ENCODE peak calls at places on chromosomes 12 and 14, in ten cellular contexts. One of them, this sample, is unnamed. For H3K36me3 and H3K27me3, the result is how much of the 10 kb centered on the place peaks cover.

GRCh38 chr12:58961906-58962305 is 41.6 kb upstream of the LRIG3 start:
- DNase-seq in bronchial epithelial cell: no peak
- DNase-seq in CD4-positive, CD25-positive, alpha-beta regulatory T cell: no peak
- DNase-seq in IMR-90: peak
- DNase-seq in adipocyte: no peak
- DNase-seq in heart left ventricle: no peak
- DNase-seq in lung: no peak
- DNase-seq in brain microvascular endothelial cell: no peak
- DNase-seq in left lung: no peak
- DNase-seq in CD8-positive, alpha-beta memory T cell: no peak
- DNase-seq in this sample: no peak

GRCh38 chr12:96578526-96579125 is 89.2 kb downstream of the CFAP54 start:
- DNase-seq in bronchial epithelial cell: peak
- DNase-seq in CD4-positive, CD25-positive, alpha-beta regulatory T cell: peak
- DNase-seq in IMR-90: peak
- DNase-seq in adipocyte: peak
- DNase-seq in heart left ventricle: no peak
- DNase-seq in lung: no peak
- DNase-seq in brain microvascular endothelial cell: no peak
- DNase-seq in left lung: no peak
- DNase-seq in CD8-positive, alpha-beta memory T cell: no peak
- DNase-seq in this sample: peak

GRCh38 chr12:124993568-124994434 is at the start of gene BRI3BP:
- DNase-seq in bronchial epithelial cell: peak
- DNase-seq in CD4-positive, CD25-positive, alpha-beta regulatory T cell: peak
- DNase-seq in IMR-90: peak
- DNase-seq in adipocyte: peak
- DNase-seq in heart left ventricle: peak
- DNase-seq in lung: peak
- DNase-seq in brain microvascular endothelial cell: peak
- DNase-seq in left lung: peak
- DNase-seq in CD8-positive, alpha-beta memory T cell: peak
- DNase-seq in this sample: no peak

GRCh38 chr12:116135209-116135930 is 142.1 kb downstream of the MED13L start:
- DNase-seq in bronchial epithelial cell: peak
- DNase-seq in CD4-positive, CD25-positive, alpha-beta regulatory T cell: no peak
- DNase-seq in IMR-90: peak
- DNase-seq in adipocyte: peak
- DNase-seq in heart left ventricle: no peak
- DNase-seq in lung: no peak
- DNase-seq in brain microvascular endothelial cell: peak
- DNase-seq in left lung: no peak
- DNase-seq in CD8-positive, alpha-beta memory T cell: no peak
- DNase-seq in this sample: no peak

GRCh38 chr12:28998662-28999120 is 150.4 kb upstream of the FAR2 start:
- DNase-seq in bronchial epithelial cell: peak
- DNase-seq in CD4-positive, CD25-positive, alpha-beta regulatory T cell: no peak
- DNase-seq in IMR-90: peak
- DNase-seq in adipocyte: peak
- DNase-seq in heart left ventricle: no peak
- DNase-seq in lung: no peak
- DNase-seq in brain microvascular endothelial cell: peak
- DNase-seq in left lung: peak
- DNase-seq in CD8-positive, alpha-beta memory T cell: no peak
- DNase-seq in this sample: peak

GRCh38 chr12:32661706-32662105 is 17.4 kb upstream of the DNM1L start:
- DNase-seq in bronchial epithelial cell: no peak
- DNase-seq in CD4-positive, CD25-positive, alpha-beta regulatory T cell: no peak
- DNase-seq in IMR-90: no peak
- DNase-seq in adipocyte: no peak
- DNase-seq in heart left ventricle: no peak
- DNase-seq in lung: no peak
- DNase-seq in brain microvascular endothelial cell: no peak
- DNase-seq in left lung: no peak
- DNase-seq in CD8-positive, alpha-beta memory T cell: no peak
- DNase-seq in this sample: no peak

GRCh38 chr12:63003223-63003819 is 68.4 kb upstream of the PPM1H start:
- DNase-seq in bronchial epithelial cell: no peak
- DNase-seq in CD4-positive, CD25-positive, alpha-beta regulatory T cell: no peak
- DNase-seq in IMR-90: no peak
- DNase-seq in adipocyte: no peak
- DNase-seq in heart left ventricle: no peak
- DNase-seq in lung: no peak
- DNase-seq in brain microvascular endothelial cell: no peak
- DNase-seq in left lung: no peak
- DNase-seq in CD8-positive, alpha-beta memory T cell: no peak
- DNase-seq in this sample: no peak

GRCh38 chr12:4148418-4149056 is 125.0 kb upstream of the CCND2 start:
- DNase-seq in bronchial epithelial cell: no peak
- DNase-seq in CD4-positive, CD25-positive, alpha-beta regulatory T cell: peak
- DNase-seq in IMR-90: no peak
- DNase-seq in adipocyte: no peak
- DNase-seq in heart left ventricle: peak
- DNase-seq in lung: no peak
- DNase-seq in brain microvascular endothelial cell: no peak
- DNase-seq in left lung: peak
- DNase-seq in CD8-positive, alpha-beta memory T cell: peak
- DNase-seq in this sample: no peak

GRCh38 chr12:31756977-31757420 is 28.2 kb upstream of the AMN1 start:
- DNase-seq in bronchial epithelial cell: peak
- DNase-seq in CD4-positive, CD25-positive, alpha-beta regulatory T cell: no peak
- DNase-seq in IMR-90: no peak
- DNase-seq in adipocyte: no peak
- DNase-seq in heart left ventricle: no peak
- DNase-seq in lung: no peak
- DNase-seq in brain microvascular endothelial cell: no peak
- DNase-seq in left lung: no peak
- DNase-seq in CD8-positive, alpha-beta memory T cell: no peak
- DNase-seq in this sample: no peak

GRCh38 chr14:64117671-64118402 is 176.3 kb downstream of the ESR2 start:
- DNase-seq in bronchial epithelial cell: peak
- DNase-seq in CD4-positive, CD25-positive, alpha-beta regulatory T cell: no peak
- DNase-seq in IMR-90: peak
- DNase-seq in adipocyte: no peak
- DNase-seq in heart left ventricle: peak
- DNase-seq in lung: no peak
- DNase-seq in brain microvascular endothelial cell: peak
- DNase-seq in left lung: no peak
- DNase-seq in CD8-positive, alpha-beta memory T cell: no peak
- DNase-seq in this sample: no peak

GRCh38 chr14:64119535-64119934 is 174.6 kb downstream of the ESR2 start:
- DNase-seq in bronchial epithelial cell: no peak
- DNase-seq in CD4-positive, CD25-positive, alpha-beta regulatory T cell: no peak
- DNase-seq in IMR-90: no peak
- DNase-seq in adipocyte: no peak
- DNase-seq in heart left ventricle: no peak
- DNase-seq in lung: no peak
- DNase-seq in brain microvascular endothelial cell: peak
- DNase-seq in left lung: no peak
- DNase-seq in CD8-positive, alpha-beta memory T cell: no peak
- DNase-seq in this sample: no peak

GRCh38 chr14:64115401-64115800 is 178.8 kb downstream of the ESR2 start:
- DNase-seq in bronchial epithelial cell: no peak
- DNase-seq in CD4-positive, CD25-positive, alpha-beta regulatory T cell: no peak
- DNase-seq in IMR-90: no peak
- DNase-seq in adipocyte: no peak
- DNase-seq in heart left ventricle: no peak
- DNase-seq in lung: no peak
- DNase-seq in brain microvascular endothelial cell: no peak
- DNase-seq in left lung: no peak
- DNase-seq in CD8-positive, alpha-beta memory T cell: no peak
- DNase-seq in this sample: no peak

GRCh38 chr14:64114796-64115195 is 179.4 kb downstream of the ESR2 start:
- DNase-seq in bronchial epithelial cell: no peak
- DNase-seq in CD4-positive, CD25-positive, alpha-beta regulatory T cell: no peak
- DNase-seq in IMR-90: no peak
- DNase-seq in adipocyte: no peak
- DNase-seq in heart left ventricle: no peak
- DNase-seq in lung: no peak
- DNase-seq in brain microvascular endothelial cell: no peak
- DNase-seq in left lung: no peak
- DNase-seq in CD8-positive, alpha-beta memory T cell: no peak
- DNase-seq in this sample: no peak

GRCh38 chr14:64118892-64119291 is 175.3 kb downstream of the ESR2 start:
- DNase-seq in bronchial epithelial cell: peak
- DNase-seq in CD4-positive, CD25-positive, alpha-beta regulatory T cell: no peak
- DNase-seq in IMR-90: no peak
- DNase-seq in adipocyte: no peak
- DNase-seq in heart left ventricle: no peak
- DNase-seq in lung: no peak
- DNase-seq in brain microvascular endothelial cell: no peak
- DNase-seq in left lung: no peak
- DNase-seq in CD8-positive, alpha-beta memory T cell: no peak
- DNase-seq in this sample: no peak
- H3K36me3 ChIP-seq in bronchial epithelial cell: under half
- H3K36me3 ChIP-seq in CD4-positive, CD25-positive, alpha-beta regulatory T cell: half or more
- H3K36me3 ChIP-seq in IMR-90: under half
- H3K36me3 ChIP-seq in adipocyte: under half
- H3K36me3 ChIP-seq in heart left ventricle: under half
- H3K36me3 ChIP-seq in lung: under half
- H3K36me3 ChIP-seq in brain microvascular endothelial cell: under half
- H3K36me3 ChIP-seq in left lung: half or more
- H3K36me3 ChIP-seq in CD8-positive, alpha-beta memory T cell: under half
- H3K36me3 ChIP-seq in this sample: under half

GRCh38 chr14:104598039-104598438 is 6.5 kb downstream of the TMEM179 start:
- DNase-seq in bronchial epithelial cell: no peak
- DNase-seq in CD4-positive, CD25-positive, alpha-beta regulatory T cell: no peak
- DNase-seq in IMR-90: no peak
- DNase-seq in adipocyte: no peak
- DNase-seq in heart left ventricle: no peak
- DNase-seq in lung: no peak
- DNase-seq in brain microvascular endothelial cell: no peak
- DNase-seq in left lung: no peak
- DNase-seq in CD8-positive, alpha-beta memory T cell: no peak
- DNase-seq in this sample: no peak

GRCh38 chr14:104598461-104599273 is 5.9 kb downstream of the TMEM179 start:
- DNase-seq in bronchial epithelial cell: no peak
- DNase-seq in CD4-positive, CD25-positive, alpha-beta regulatory T cell: no peak
- DNase-seq in IMR-90: no peak
- DNase-seq in adipocyte: no peak
- DNase-seq in heart left ventricle: peak
- DNase-seq in lung: no peak
- DNase-seq in brain microvascular endothelial cell: no peak
- DNase-seq in left lung: peak
- DNase-seq in CD8-positive, alpha-beta memory T cell: no peak
- DNase-seq in this sample: no peak

GRCh38 chr14:104600805-104601204 is 3.8 kb downstream of the TMEM179 start:
- DNase-seq in bronchial epithelial cell: no peak
- DNase-seq in CD4-positive, CD25-positive, alpha-beta regulatory T cell: no peak
- DNase-seq in IMR-90: no peak
- DNase-seq in adipocyte: no peak
- DNase-seq in heart left ventricle: no peak
- DNase-seq in lung: no peak
- DNase-seq in brain microvascular endothelial cell: no peak
- DNase-seq in left lung: peak
- DNase-seq in CD8-positive, alpha-beta memory T cell: no peak
- DNase-seq in this sample: no peak

GRCh38 chr14:104600141-104600643 is 4.4 kb downstream of the TMEM179 start:
- DNase-seq in bronchial epithelial cell: no peak
- DNase-seq in CD4-positive, CD25-positive, alpha-beta regulatory T cell: no peak
- DNase-seq in IMR-90: no peak
- DNase-seq in adipocyte: no peak
- DNase-seq in heart left ventricle: no peak
- DNase-seq in lung: no peak
- DNase-seq in brain microvascular endothelial cell: no peak
- DNase-seq in left lung: peak
- DNase-seq in CD8-positive, alpha-beta memory T cell: no peak
- DNase-seq in this sample: no peak

DNA sequence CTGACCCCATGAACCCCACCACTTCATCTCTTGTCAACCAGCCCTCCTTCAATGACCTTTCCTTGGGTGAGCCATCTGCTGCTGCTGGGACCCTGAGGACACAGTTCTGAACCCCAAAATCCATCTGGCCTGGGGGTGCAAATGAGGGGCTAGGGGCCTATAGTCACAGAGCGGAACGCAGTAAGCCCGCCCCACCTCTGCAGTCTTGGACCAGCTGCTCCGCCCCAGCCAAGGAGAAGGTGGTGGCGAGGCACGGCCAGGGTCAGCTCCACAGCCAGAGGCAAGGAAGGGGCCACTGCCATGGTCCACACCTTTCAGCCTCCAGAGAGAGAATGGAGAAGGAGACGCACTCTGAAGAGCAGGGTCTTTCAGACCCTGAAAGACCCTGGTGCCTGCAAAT is 5.1 kb downstream of the TMEM179 start:
- DNase-seq in bronchial epithelial cell: no peak
- DNase-seq in CD4-positive, CD25-positive, alpha-beta regulatory T cell: no peak
- DNase-seq in IMR-90: no peak
- DNase-seq in adipocyte: no peak
- DNase-seq in heart left ventricle: no peak
- DNase-seq in lung: no peak
- DNase-seq in brain microvascular endothelial cell: no peak
- DNase-seq in left lung: peak
- DNase-seq in CD8-positive, alpha-beta memory T cell: no peak
- DNase-seq in this sample: no peak
- H3K4me3 ChIP-seq in bronchial epithelial cell: no peak
- H3K4me3 ChIP-seq in CD4-positive, CD25-positive, alpha-beta regulatory T cell: no peak
- H3K4me3 ChIP-seq in IMR-90: no peak
- H3K4me3 ChIP-seq in adipocyte: no peak
- H3K4me3 ChIP-seq in heart left ventricle: no peak
- H3K4me3 ChIP-seq in lung: no peak
- H3K4me3 ChIP-seq in brain microvascular endothelial cell: no peak
- H3K4me3 ChIP-seq in left lung: no peak
- H3K4me3 ChIP-seq in CD8-positive, alpha-beta memory T cell: no peak
- H3K4me3 ChIP-seq in this sample: no peak

DNA sequence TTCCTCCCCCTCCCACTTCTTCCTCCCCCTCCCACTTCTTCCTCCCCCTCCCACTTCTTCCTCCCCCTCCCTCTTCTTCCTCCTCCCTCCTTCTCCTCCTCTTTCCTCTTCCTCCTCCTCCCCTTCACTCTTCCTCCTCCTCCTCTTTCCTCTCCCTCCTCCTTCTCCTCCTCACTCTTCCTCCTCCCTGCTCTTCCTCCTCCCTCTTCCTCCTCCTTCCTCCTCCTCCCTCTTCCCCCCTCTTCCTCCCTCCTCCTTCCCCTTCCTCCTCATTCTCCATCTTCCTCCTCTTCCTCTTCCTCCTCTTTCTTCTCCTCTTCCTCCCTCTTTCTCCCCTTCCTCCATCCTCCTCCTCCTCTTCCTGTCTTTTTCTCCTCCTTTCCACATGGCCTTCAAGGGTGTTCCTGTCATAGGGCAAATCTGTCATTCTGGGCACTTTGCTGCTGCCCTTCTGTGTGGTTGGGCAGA is 111.4 kb downstream of the PHETA1 start:
- DNase-seq in bronchial epithelial cell: no peak
- DNase-seq in CD4-positive, CD25-positive, alpha-beta regulatory T cell: no peak
- DNase-seq in IMR-90: no peak
- DNase-seq in adipocyte: no peak
- DNase-seq in heart left ventricle: no peak
- DNase-seq in lung: no peak
- DNase-seq in brain microvascular endothelial cell: no peak
- DNase-seq in left lung: no peak
- DNase-seq in CD8-positive, alpha-beta memory T cell: no peak
- DNase-seq in this sample: no peak
- H3K27me3 ChIP-seq in bronchial epithelial cell: under half
- H3K27me3 ChIP-seq in CD4-positive, CD25-positive, alpha-beta regulatory T cell: under half
- H3K27me3 ChIP-seq in IMR-90: under half
- H3K27me3 ChIP-seq in adipocyte: under half
- H3K27me3 ChIP-seq in heart left ventricle: under half
- H3K27me3 ChIP-seq in lung: under half
- H3K27me3 ChIP-seq in brain microvascular endothelial cell: under half
- H3K27me3 ChIP-seq in left lung: under half
- H3K27me3 ChIP-seq in CD8-positive, alpha-beta memory T cell: under half
- H3K27me3 ChIP-seq in this sample: under half

GRCh38 chr14:74896400-74896799 is 14.7 kb downstream of the DLST start:
- DNase-seq in bronchial epithelial cell: no peak
- DNase-seq in CD4-positive, CD25-positive, alpha-beta regulatory T cell: no peak
- DNase-seq in IMR-90: no peak
- DNase-seq in adipocyte: no peak
- DNase-seq in heart left ventricle: no peak
- DNase-seq in lung: no peak
- DNase-seq in brain microvascular endothelial cell: no peak
- DNase-seq in left lung: no peak
- DNase-seq in CD8-positive, alpha-beta memory T cell: no peak
- DNase-seq in this sample: no peak
- H3K36me3 ChIP-seq in bronchial epithelial cell: half or more
- H3K36me3 ChIP-seq in CD4-positive, CD25-positive, alpha-beta regulatory T cell: half or more
- H3K36me3 ChIP-seq in IMR-90: half or more
- H3K36me3 ChIP-seq in adipocyte: half or more
- H3K36me3 ChIP-seq in heart left ventricle: under half
- H3K36me3 ChIP-seq in lung: half or more
- H3K36me3 ChIP-seq in brain microvascular endothelial cell: half or more
- H3K36me3 ChIP-seq in left lung: half or more
- H3K36me3 ChIP-seq in CD8-positive, alpha-beta memory T cell: half or more
- H3K36me3 ChIP-seq in this sample: under half

This sample was measured in BJ.